ENCODE peak calls at places on chromosomes 2 and 18, in six cellular contexts. S, H, W, K, Z and A are unnamed samples.

GRCh38 chr2:9149726-9150567 is 56.7 kb upstream of the ASAP2 start:
- DNase-seq in Z (no peak), K (no peak), H (no peak), S (no peak), W (peak; percentile 37), A (no peak)

GRCh38 chr2:231780123-231780908 is 766 bp downstream of the PDE6D start:
- DNase-seq in H (no peak), K (no peak), W (peak; percentile 77), Z (no peak), S (peak; percentile 34), A (peak; percentile 68)

GRCh38 chr2:221463235-221463896 is 108.7 kb downstream of the EPHA4 start:
- DNase-seq in H (no peak), W (no peak), K (no peak), S (peak; percentile 51), Z (no peak), A (no peak)

GRCh38 chr2:86037141-86037794 is 68.4 kb downstream of the POLR1A start:
- DNase-seq in K (peak; percentile 84), H (peak; percentile 49), W (peak; percentile 87), S (peak; percentile 90), Z (peak; percentile 67), A (peak; percentile 91)

GRCh38 chr18:2223859-2224258 is 347.4 kb downstream of the METTL4 start:
- DNase-seq in S (peak; percentile 34), Z (no peak), H (no peak), K (no peak), W (no peak), A (no peak)

GRCh38 chr2:46001290-46001689 is 295.9 kb upstream of the EPAS1 start:
- DNase-seq in H (no peak), W (no peak), K (no peak), Z (no peak), S (no peak), A (no peak)

GRCh38 chr2:3779650-3780049 is 76.3 kb downstream of the DCDC2C start:
- DNase-seq in H (no peak), W (no peak), Z (no peak), S (no peak), K (no peak), A (no peak)

GRCh38 chr2:47288864-47289263 is 114.1 kb upstream of the MSH2 start:
- DNase-seq in Z (no peak), W (no peak), K (peak; percentile 81), S (peak; percentile 95), H (no peak), A (no peak)

GRCh38 chr2:96264086-96264485 is 1.7 kb downstream of the TMEM127 start:
- DNase-seq in K (no peak), S (no peak), H (no peak), W (no peak), Z (no peak), A (no peak)

GRCh38 chr2:26438526-26438925 is 36.8 kb downstream of the DRC1 start:
- DNase-seq in H (no peak), S (peak; percentile 64), K (no peak), W (no peak), Z (no peak), A (no peak)

GRCh38 chr2:26444236-26444635 is 33.7 kb downstream of the OTOF start:
- DNase-seq in S (no peak), K (no peak), W (no peak), H (no peak), Z (no peak), A (no peak)

GRCh38 chr2:26435106-26435505 is 33.4 kb downstream of the DRC1 start:
- DNase-seq in H (no peak), S (no peak), K (no peak), W (no peak), Z (no peak), A (no peak)

GRCh38 chr2:26442707-26443106 is 35.2 kb downstream of the OTOF start:
- DNase-seq in H (no peak), K (no peak), Z (no peak), S (no peak), W (no peak), A (no peak)

GRCh38 chr2:26438926-26439325 is 37.2 kb downstream of the DRC1 start:
- DNase-seq in H (no peak), Z (no peak), K (no peak), S (peak; percentile 51), W (no peak), A (no peak)
- TF ChIP-seq CTCF in H (no peak), Z (no peak), K (no peak), S (no peak), W (no peak), A (no peak)

GRCh38 chr2:198883604-198884003 is 574.1 kb downstream of the SATB2 start:
- DNase-seq in W (no peak), Z (no peak), S (peak; percentile 14), K (no peak), H (no peak), A (no peak)
- TF ChIP-seq CTCF in W (no peak), Z (no peak), S (no peak), K (no peak), H (no peak), A (no peak)

GRCh38 chr2:97355887-97356286 is 233.8 kb downstream of the ANKRD36B start:
- DNase-seq in S (no peak), H (no peak), K (no peak), Z (no peak), W (no peak), A (no peak)
- TF ChIP-seq CTCF in S (no peak), H (no peak), K (no peak), Z (no peak), W (no peak), A (no peak)

GRCh38 chr18:13746636-13747035 is 20.2 kb downstream of the RNMT start:
- DNase-seq in H (no peak), S (no peak), Z (no peak), K (no peak), W (no peak), A (no peak)
- TF ChIP-seq CTCF in H (no peak), S (no peak), Z (no peak), K (no peak), W (no peak), A (no peak)

GRCh38 chr2:71690231-71690834 is 237.0 kb downstream of the DYSF start:
- DNase-seq in S (no peak), Z (peak; percentile 11), H (no peak), W (peak; percentile 54), K (no peak), A (peak; percentile 29)

GRCh38 chr2:71690876-71691275 is 237.5 kb downstream of the DYSF start:
- DNase-seq in W (peak; percentile 58), H (no peak), Z (peak; percentile 41), K (no peak), S (no peak), A (peak; percentile 42)

GRCh38 chr2:71692621-71693277 is 239.4 kb downstream of the DYSF start:
- DNase-seq in S (no peak), H (no peak), K (no peak), W (peak; percentile 47), Z (peak; percentile 13), A (peak; percentile 22)

GRCh38 chr2:71693286-71694270 is 240.2 kb downstream of the DYSF start:
- DNase-seq in S (no peak), K (no peak), W (peak; percentile 28), Z (peak; percentile 10), H (no peak), A (peak; percentile 15)

DNA sequence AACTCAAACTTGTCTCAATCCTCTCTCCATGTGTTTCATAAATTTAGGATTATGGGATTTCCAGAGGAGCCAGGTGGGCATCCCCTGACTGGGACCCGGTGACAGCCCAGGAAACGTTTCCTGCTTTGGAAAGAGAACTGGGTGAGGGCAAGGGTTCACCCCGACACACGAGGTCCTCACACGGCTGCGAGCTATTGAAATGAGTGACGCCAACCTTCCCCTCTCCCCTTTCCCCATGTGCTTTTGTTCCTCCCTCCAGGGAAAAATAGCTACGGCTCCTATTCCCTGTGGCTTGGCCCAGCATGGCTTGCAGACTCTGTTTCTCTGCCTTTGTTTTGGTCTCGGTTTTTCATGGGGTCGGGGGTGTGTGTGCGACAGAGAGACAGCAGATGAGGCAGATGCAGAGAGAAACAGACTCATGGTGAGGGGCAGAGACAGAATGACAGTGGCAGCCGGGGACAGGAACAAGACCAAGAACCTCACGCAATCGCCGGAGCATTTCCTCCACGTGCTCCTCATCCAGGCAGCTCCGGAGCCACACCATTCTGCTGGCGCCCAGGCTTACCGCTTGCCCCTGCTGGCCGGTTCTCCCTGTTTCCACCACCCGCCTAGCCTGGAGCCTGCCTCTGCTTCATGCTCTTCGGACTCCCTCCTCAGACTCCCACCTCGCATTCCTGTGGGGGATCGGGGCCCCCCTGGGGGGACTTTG is 238.5 kb downstream of the DYSF start:
- DNase-seq in K (no peak), W (peak; percentile 71), Z (peak; percentile 88), S (no peak), H (no peak), A (peak; percentile 67)
- TF ChIP-seq CTCF in K (no peak), W (no peak), Z (peak; percentile 28), S (no peak), H (no peak), A (no peak)

GRCh38 chr2:14941151-14941631 is 308.7 kb downstream of the LRATD1 start:
- DNase-seq in W (no peak), K (peak; percentile 8), Z (no peak), S (peak; percentile 53), H (no peak), A (no peak)

GRCh38 chr2:14942991-14943390 is 310.5 kb downstream of the LRATD1 start:
- DNase-seq in S (peak; percentile 24), H (no peak), K (no peak), Z (no peak), W (no peak), A (no peak)

DNA sequence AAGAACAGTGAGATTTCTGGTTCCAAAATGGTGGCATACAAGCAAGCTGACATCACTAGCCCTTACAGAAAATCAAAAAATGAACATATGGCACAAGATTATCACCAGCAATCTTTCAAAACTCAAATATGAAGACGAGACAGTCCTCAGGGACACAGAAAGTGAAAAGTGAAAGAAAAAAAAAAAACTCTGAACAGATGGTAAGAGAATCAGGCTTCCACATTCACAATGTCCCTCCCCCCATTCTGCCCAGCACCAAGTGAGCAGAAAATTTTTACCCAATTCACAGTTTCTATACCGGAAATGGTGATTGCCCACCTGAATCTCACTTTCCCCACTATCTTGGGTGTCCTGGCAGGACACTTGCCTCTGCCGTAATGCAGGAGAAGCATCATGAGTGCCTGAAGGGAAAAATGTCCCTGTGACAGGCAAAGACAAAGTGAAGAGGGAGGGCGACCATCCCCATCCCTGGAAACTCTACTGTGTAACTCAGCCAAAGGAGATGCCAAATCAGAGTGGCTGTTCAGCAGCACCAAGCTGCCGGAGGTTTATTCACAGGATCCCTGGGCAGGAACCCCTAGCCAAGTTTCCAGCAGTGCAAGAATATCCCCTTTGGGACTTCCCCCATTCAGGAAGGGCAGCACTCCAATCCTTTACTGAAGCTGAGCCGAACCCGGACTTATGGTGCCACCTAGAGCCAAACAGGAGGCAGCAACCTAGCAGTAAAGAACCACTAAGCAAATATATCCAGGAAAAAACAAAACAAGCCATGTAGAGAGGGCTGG is 312.2 kb downstream of the LRATD1 start:
- DNase-seq in H (no peak), Z (no peak), W (no peak), S (peak; percentile 26), K (peak; percentile 8), A (no peak)
- TF ChIP-seq CTCF in H (no peak), Z (no peak), W (no peak), S (peak; percentile 41), K (peak; percentile 56), A (peak; percentile 29)